ENCODE peak calls at places on chromosome 4, in six cellular contexts. E, K, V, N, C and M are unnamed samples.

GRCh38 chr4:120855307-120856001 is 67.1 kb downstream of the PRDM5 start:
- ATAC-seq in N (no peak), C (no peak), V (no peak), K (no peak), E (peak), M (peak)

GRCh38 chr4:24810016-24810415 is 14.6 kb downstream of the SOD3 start:
- ATAC-seq in C (no peak), E (no peak), N (no peak), K (peak), V (peak), M (no peak)

GRCh38 chr4:140720387-140721087 is 35.6 kb downstream of the TBC1D9 start:
- ATAC-seq in K (peak), E (no peak), V (no peak), C (no peak), N (no peak), M (peak)

GRCh38 chr4:3096207-3096606 is 21.7 kb downstream of the HTT start:
- ATAC-seq in V (no peak), E (no peak), N (no peak), C (no peak), K (no peak), M (no peak)

GRCh38 chr4:155805016-155805415 is 46.2 kb downstream of the GUCY1B1 start:
- ATAC-seq in N (no peak), E (no peak), K (no peak), V (no peak), C (no peak), M (no peak)

GRCh38 chr4:18033111-18034085 is 11.8 kb upstream of the LCORL start:
- ATAC-seq in C (no peak), K (peak), E (no peak), V (no peak), N (no peak), M (no peak)

GRCh38 chr4:104591505-104591904 is 96.8 kb upstream of the CXXC4 start:
- ATAC-seq in K (peak), V (no peak), E (no peak), N (no peak), C (peak), M (no peak)

GRCh38 chr4:125681240-125681639 is 366.5 kb downstream of the FAT4 start:
- ATAC-seq in E (no peak), V (no peak), N (no peak), C (peak), K (no peak), M (no peak)

GRCh38 chr4:42716996-42717395 is 60.1 kb upstream of the ATP8A1 start:
- ATAC-seq in V (no peak), E (no peak), N (no peak), C (no peak), K (no peak), M (no peak)

GRCh38 chr4:126264839-126265238 is 950.1 kb downstream of the FAT4 start:
- ATAC-seq in N (no peak), C (no peak), V (no peak), E (no peak), K (no peak), M (no peak)

GRCh38 chr4:89299153-89299789 is 8.3 kb downstream of the GPRIN3 start:
- ATAC-seq in V (no peak), K (peak), E (peak), C (no peak), N (no peak), M (no peak)

GRCh38 chr4:37908488-37909343 is 17.8 kb downstream of the TBC1D1 start:
- ATAC-seq in K (peak), V (peak), N (no peak), C (peak), E (no peak), M (no peak)

GRCh38 chr4:173230077-173230476 is 61.5 kb downstream of the GALNT7 start:
- ATAC-seq in N (no peak), C (no peak), E (no peak), V (no peak), K (no peak), M (no peak)

GRCh38 chr4:81255524-81255923 is 40.5 kb upstream of the PRKG2 start:
- ATAC-seq in K (no peak), N (no peak), E (no peak), V (no peak), C (no peak), M (no peak)

GRCh38 chr4:83112678-83113428 is 1.7 kb downstream of the PLAC8 start:
- ATAC-seq in K (no peak), V (no peak), N (no peak), C (no peak), E (peak), M (peak)

GRCh38 chr4:3392319-3392718 is 49.4 kb upstream of the HGFAC start:
- ATAC-seq in K (no peak), N (no peak), V (no peak), C (no peak), E (no peak), M (no peak)

GRCh38 chr4:120750152-120750525 is 172.4 kb downstream of the PRDM5 start:
- ATAC-seq in N (no peak), V (no peak), K (no peak), C (no peak), E (no peak), M (no peak)

GRCh38 chr4:14387647-14388046 is 614.6 kb upstream of the CPEB2 start:
- ATAC-seq in V (no peak), E (no peak), N (no peak), K (no peak), C (no peak), M (no peak)

GRCh38 chr4:155692361-155692760 is 25.7 kb downstream of the GUCY1A1 start:
- ATAC-seq in E (no peak), V (no peak), K (no peak), N (no peak), C (no peak), M (no peak)

GRCh38 chr4:23930750-23931488 is 41.1 kb upstream of the PPARGC1A start:
- ATAC-seq in E (no peak), N (peak), K (peak), C (no peak), V (peak), M (no peak)

GRCh38 chr4:171621646-171622045 is 191.6 kb upstream of the GALNTL6 start:
- ATAC-seq in K (no peak), V (no peak), C (no peak), N (no peak), E (no peak), M (no peak)

GRCh38 chr4:56160631-56161030 is 211.9 kb downstream of the CEP135 start:
- ATAC-seq in N (no peak), E (no peak), C (no peak), K (no peak), V (no peak), M (no peak)

GRCh38 chr4:125313497-125313896 is 1.3 kb upstream of the FAT4 start:
- ATAC-seq in V (no peak), N (peak), C (peak), E (peak), K (no peak), M (no peak)

GRCh38 chr4:148310756-148311155 is 131.5 kb downstream of the NR3C2 start:
- ATAC-seq in E (no peak), K (no peak), C (no peak), N (no peak), V (no peak), M (no peak)

GRCh38 chr4:57499786-57500185 is 389.6 kb upstream of the IGFBP7 start:
- ATAC-seq in C (no peak), E (no peak), N (peak), V (no peak), K (no peak), M (no peak)

GRCh38 chr4:152927737-152928136 is 8.4 kb upstream of the FHDC1 start:
- ATAC-seq in E (no peak), N (no peak), V (no peak), C (no peak), K (no peak), M (no peak)

GRCh38 chr4:125582302-125582701 is 267.5 kb downstream of the FAT4 start:
- ATAC-seq in V (no peak), N (no peak), E (no peak), K (no peak), C (no peak), M (no peak)

GRCh38 chr4:9904976-9905587 is 116.2 kb downstream of the SLC2A9 start:
- ATAC-seq in V (no peak), E (peak), C (no peak), K (peak), N (no peak), M (peak)

GRCh38 chr4:152079543-152080293 is 318.9 kb upstream of the GATB start:
- ATAC-seq in E (peak), C (no peak), K (no peak), V (no peak), N (no peak), M (peak)

GRCh38 chr4:94722270-94722669 is 35.5 kb upstream of the BMPR1B start:
- ATAC-seq in N (no peak), V (no peak), E (no peak), C (peak), K (no peak), M (no peak)

GRCh38 chr4:83356899-83357661 is 22.4 kb upstream of the HPSE start:
- ATAC-seq in K (peak), C (no peak), N (peak), V (peak), E (peak), M (peak)

GRCh38 chr4:138162259-138162658 is 79.9 kb downstream of the SLC7A11 start:
- ATAC-seq in V (no peak), K (no peak), C (no peak), N (no peak), E (no peak), M (no peak)

GRCh38 chr4:38190717-38191178 is 230.6 kb downstream of the PTTG2 start:
- ATAC-seq in V (peak), N (no peak), E (no peak), C (no peak), K (peak), M (no peak)

GRCh38 chr4:165096776-165097175 is 15.9 kb downstream of the TMEM192 start:
- ATAC-seq in C (peak), N (no peak), K (no peak), V (no peak), E (no peak), M (no peak)

GRCh38 chr4:685681-686218 is 3.2 kb downstream of the SLC49A3 start:
- ATAC-seq in N (no peak), K (no peak), C (no peak), V (no peak), E (no peak), M (no peak)

GRCh38 chr4:102687373-102687981 is 73.3 kb downstream of the MANBA start:
- ATAC-seq in N (peak), E (peak), K (peak), C (no peak), V (no peak), M (peak)

GRCh38 chr4:168839758-168840385 is 170.2 kb downstream of the CBR4 start:
- ATAC-seq in N (peak), K (peak), E (no peak), V (peak), C (no peak), M (peak)

GRCh38 chr4:2928242-2929155 is 34.7 kb downstream of the NOP14 start:
- ATAC-seq in V (no peak), K (no peak), E (no peak), C (no peak), N (no peak), M (no peak)